ENCODE peak calls at places on chromosomes 4 and X, in seven cellular contexts. U is lower leg skin, S is cardiac fibroblast, D is GM12865, X is right atrium auricular region, A is neural progenitor cell, R is tibial artery. N is an unnamed sample.
A peak's percentile ranks its signal among the peaks of the same experiment; 100 is the strongest.

GRCh38 chr4:5940470-5941203 is 47.8 kb upstream of the CRMP1 start:
- DNase-seq in U (no peak), R (no peak), S (peak; percentile 12), X (no peak), D (no peak), A (peak; percentile 46), N (peak; percentile 8)

GRCh38 chr4:7967063-7967440 is 27.4 kb upstream of the AFAP1 start:
- DNase-seq in D (no peak), R (no peak), U (peak; percentile 75), S (no peak), X (no peak), A (no peak), N (no peak)

GRCh38 chr4:15327311-15328298 is 100.2 kb upstream of the C1QTNF7 start:
- DNase-seq in D (no peak), X (no peak), R (no peak), S (peak; percentile 79), A (no peak), U (no peak), N (peak; percentile 94)

GRCh38 chr4:125961626-125962025 is 646.9 kb downstream of the FAT4 start:
- DNase-seq in A (no peak), U (no peak), S (no peak), X (no peak), D (no peak), R (no peak), N (no peak)

GRCh38 chrX:1906028-1906427 is 291.2 kb downstream of the ASMT start:
- DNase-seq in R (no peak), D (no peak), A (no peak), S (no peak), X (no peak), U (peak; percentile 2), N (no peak)

GRCh38 chrX:136211766-136212556 is 39.2 kb downstream of the MAP7D3 start:
- DNase-seq in R (no peak), S (no peak), A (no peak), U (no peak), X (no peak), D (no peak), N (no peak)

GRCh38 chr4:3043272-3044020 is 30.9 kb downstream of the HTT-AS start:
- DNase-seq in A (no peak), S (no peak), D (no peak), U (peak; percentile 25), X (no peak), R (no peak), N (no peak)

GRCh38 chr4:180832086-180832485 is 1411.1 kb upstream of the TENM3 start:
- DNase-seq in X (no peak), A (peak; percentile 16), R (no peak), U (no peak), D (no peak), S (no peak), N (no peak)

GRCh38 chr4:140893939-140894338 is 137.8 kb upstream of the TBC1D9 start:
- DNase-seq in S (peak; percentile 52), U (no peak), D (no peak), X (no peak), A (no peak), R (no peak), N (peak; percentile 92)

GRCh38 chrX:149527705-149528104 is 13.1 kb upstream of the EOLA1 start:
- DNase-seq in D (peak; percentile 45), U (peak; percentile 15), X (no peak), R (no peak), S (peak; percentile 50), A (peak; percentile 11), N (peak; percentile 29)

GRCh38 chrX:43679778-43680177 is 23.7 kb downstream of the MAOA start:
- DNase-seq in D (no peak), A (no peak), S (peak; percentile 67), X (no peak), U (no peak), R (no peak), N (no peak)

GRCh38 chrX:41236629-41237028 is 97.3 kb upstream of the DDX3X start:
- DNase-seq in A (no peak), X (no peak), U (no peak), R (no peak), S (no peak), D (peak; percentile 69), N (peak; percentile 13)

GRCh38 chr4:81021995-81022394 is 8.5 kb upstream of the BMP3 start:
- DNase-seq in A (no peak), X (no peak), D (no peak), R (no peak), S (no peak), U (no peak), N (no peak)

GRCh38 chrX:110317079-110317819 is 636 bp downstream of the AMMECR1 start:
- DNase-seq in D (peak; percentile 29), U (peak; percentile 87), S (peak; percentile 6), A (peak; percentile 43), R (peak; percentile 21), X (no peak), N (no peak)

GRCh38 chr4:123443401-123444297 is 47.1 kb downstream of the SPRY1 start:
- DNase-seq in S (peak; percentile 18), X (no peak), A (peak; percentile 57), U (no peak), D (peak; percentile 79), R (no peak), N (no peak)

GRCh38 chr4:183099537-183100297 is 660 bp downstream of the WWC2 start:
- DNase-seq in S (peak; percentile 29), U (peak; percentile 88), X (no peak), A (peak; percentile 83), D (no peak), R (peak; percentile 22), N (no peak)

GRCh38 chr4:152310223-152310622 is 225.7 kb downstream of the FBXW7 start:
- DNase-seq in S (no peak), A (no peak), X (no peak), R (no peak), U (no peak), D (peak; percentile 34), N (peak; percentile 64)

GRCh38 chrX:100316987-100317386 is 93.1 kb downstream of the PCDH19 start:
- DNase-seq in R (no peak), U (no peak), S (no peak), D (no peak), X (no peak), A (no peak), N (peak; percentile 48)

GRCh38 chr4:2591189-2591588 is 54.7 kb downstream of the FAM193A start:
- DNase-seq in A (peak; percentile 74), S (peak; percentile 51), X (no peak), U (no peak), D (no peak), R (no peak), N (peak; percentile 46)

GRCh38 chr4:57424231-57424897 is 314.2 kb upstream of the IGFBP7 start:
- DNase-seq in R (peak; percentile 82), U (no peak), D (no peak), S (peak; percentile 66), A (no peak), X (peak; percentile 75), N (peak; percentile 80)

GRCh38 chrX:53039239-53039638 is 9.3 kb upstream of the GPR173 start:
- DNase-seq in X (no peak), D (no peak), S (no peak), R (no peak), A (no peak), U (no peak), N (no peak)

GRCh38 chr4:40995850-40996249 is 218.5 kb downstream of the APBB2 start:
- DNase-seq in A (no peak), U (no peak), X (no peak), D (no peak), R (no peak), S (peak; percentile 54), N (peak; percentile 91)

GRCh38 chr4:151727365-151727764 is 33.4 kb downstream of the GATB start:
- DNase-seq in A (no peak), U (no peak), R (no peak), D (no peak), X (no peak), S (peak; percentile 19), N (no peak)

GRCh38 chrX:3177851-3178250 is 136.6 kb downstream of the ARSF start:
- DNase-seq in R (no peak), A (no peak), D (no peak), S (peak; percentile 1), U (no peak), X (no peak), N (no peak)

DNA sequence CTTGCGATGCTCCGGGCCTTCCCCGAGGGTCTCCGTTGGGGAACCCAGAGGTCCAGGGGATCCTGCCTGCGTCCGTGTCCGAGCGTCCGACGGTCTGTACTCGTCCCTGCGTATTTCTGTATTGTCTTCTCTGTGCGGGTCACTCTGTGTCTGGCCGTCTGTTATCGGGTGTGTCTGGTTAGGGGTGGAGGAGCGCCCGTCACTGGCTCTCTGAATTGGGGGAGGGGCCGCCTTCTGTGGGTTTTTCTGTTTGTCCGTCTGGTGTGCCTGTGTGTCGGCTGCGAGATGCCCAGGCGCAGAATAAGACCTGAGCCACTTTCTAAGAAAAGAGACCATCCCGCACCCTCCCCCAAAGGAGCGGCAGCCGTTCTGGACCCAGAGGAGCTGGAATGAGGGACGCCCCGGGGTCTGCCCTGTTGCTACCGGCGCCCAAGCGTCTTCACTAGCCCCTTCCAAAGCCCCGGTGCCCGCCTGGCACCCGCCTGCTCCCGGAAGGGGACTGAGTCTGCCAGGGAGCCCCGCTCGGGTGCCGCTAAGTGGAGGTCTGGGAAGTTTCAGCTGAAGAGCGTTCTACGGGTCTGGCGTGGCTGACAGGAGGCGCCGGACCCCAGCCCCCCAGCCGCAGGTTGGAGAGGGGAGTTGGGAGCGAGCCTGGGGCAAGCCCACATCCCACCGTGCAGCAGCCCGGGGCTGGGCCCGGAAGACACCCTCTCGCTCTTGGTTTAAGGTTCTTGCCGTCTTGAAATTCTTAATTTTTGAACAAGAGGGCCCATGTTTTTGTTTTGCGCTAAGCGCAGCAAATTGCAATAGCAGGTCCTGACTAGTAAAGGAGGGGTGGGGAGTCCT is 1.0 kb upstream of the OTOP1 start:
- DNase-seq in X (no peak), D (no peak), R (no peak), A (no peak), U (no peak), S (no peak), N (no peak)
- H3K4me3 ChIP-seq in X (no peak overlapping the region), D (no peak overlapping the region), R (no peak overlapping the region), A (no peak overlapping the region), U (no peak overlapping the region), S (no peak overlapping the region), N (no peak overlapping the region)

GRCh38 chr4:184287697-184288255 is 70.1 kb upstream of the ENPP6 start:
- DNase-seq in S (peak; percentile 66), A (peak; percentile 15), X (peak; percentile 58), U (no peak), R (no peak), D (peak; percentile 62), N (peak; percentile 45)
- TF ChIP-seq CTCF in S (no peak), A (peak; percentile 16), X (peak; percentile 64), U (no peak), R (peak; percentile 34), D (no peak), N (peak; percentile 41)

GRCh38 chrX:39894626-39895025 is 203.1 kb downstream of the BCOR start:
- DNase-seq in D (no peak), R (no peak), S (no peak), U (no peak), X (no peak), A (no peak), N (no peak)
- H3K4me3 ChIP-seq in D (no peak overlapping the region), R (no peak overlapping the region), S (no peak overlapping the region), U (no peak overlapping the region), X (no peak overlapping the region), A (no peak overlapping the region), N (no peak overlapping the region)

DNA sequence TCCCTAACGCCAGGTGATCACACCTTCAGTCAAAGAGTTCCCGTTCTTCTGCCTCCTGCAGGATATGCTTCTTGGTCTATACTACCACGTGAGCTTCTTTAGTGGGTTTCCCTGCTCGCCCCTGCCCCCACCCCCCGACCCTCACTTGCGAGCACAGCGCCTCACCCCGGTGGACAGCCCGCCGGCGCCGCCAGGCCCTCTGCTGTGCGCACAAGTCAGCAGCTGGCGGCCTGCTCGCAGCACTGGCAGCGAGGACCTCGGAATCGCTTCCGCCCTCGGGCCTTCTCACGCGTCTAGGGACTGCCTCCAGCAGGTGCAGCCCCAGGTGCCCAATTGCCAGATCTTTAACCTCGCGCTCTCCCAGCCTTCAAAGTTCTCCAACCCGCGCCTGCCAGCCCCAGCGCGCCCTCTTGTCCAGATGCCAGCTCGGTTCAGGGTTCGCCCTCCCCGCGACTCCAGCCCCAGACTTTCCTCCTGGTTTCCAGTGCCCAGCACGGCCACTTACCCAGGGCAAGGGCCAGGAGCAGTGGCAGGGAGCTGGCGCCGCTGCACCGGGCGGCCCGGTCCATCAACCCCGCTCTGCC is 474 bp downstream of the BTC start:
- DNase-seq in X (no peak), A (peak; percentile 63), R (peak; percentile 44), D (peak; percentile 23), U (peak; percentile 85), S (peak; percentile 23), N (no peak)
- TF ChIP-seq CTCF in X (peak; percentile 35), A (peak; percentile 46), R (no peak), D (no peak), U (no peak), S (peak; percentile 19), N (peak; percentile 9)